ENCODE peak calls at places on chromosomes 16 and 17, in six cellular contexts. One of them, this sample, is unnamed.

GRCh38 chr16:30615358-30616076 is 5.3 kb upstream of the ZNF689 start:
- DNase-seq in GM23248: peak; percentile 63
- DNase-seq in neuronal stem cell: peak; percentile 45
- DNase-seq in uterus: no peak
- DNase-seq in A549: peak; percentile 80
- DNase-seq in CD8-positive, alpha-beta T cell: peak; percentile 64
- DNase-seq in this sample: peak; percentile 50

GRCh38 chr17:44915321-44915726 is at the start of gene GFAP:
- DNase-seq in GM23248: no peak
- DNase-seq in neuronal stem cell: no peak
- DNase-seq in uterus: no peak
- DNase-seq in A549: no peak
- DNase-seq in CD8-positive, alpha-beta T cell: no peak
- DNase-seq in this sample: no peak

GRCh38 chr17:2241823-2242222 is 61.8 kb downstream of the SMG6 start:
- DNase-seq in GM23248: peak; percentile 87
- DNase-seq in neuronal stem cell: no peak
- DNase-seq in uterus: peak; percentile 42
- DNase-seq in A549: no peak
- DNase-seq in CD8-positive, alpha-beta T cell: no peak
- DNase-seq in this sample: peak; percentile 91

GRCh38 chr16:74309789-74310781 is 13.5 kb downstream of the PSMD7 start:
- DNase-seq in GM23248: peak; percentile 70
- DNase-seq in neuronal stem cell: peak; percentile 39
- DNase-seq in uterus: no peak
- DNase-seq in A549: peak; percentile 57
- DNase-seq in CD8-positive, alpha-beta T cell: no peak
- DNase-seq in this sample: peak; percentile 72

GRCh38 chr16:30783280-30784109 is 3.5 kb downstream of the ZNF629 start:
- DNase-seq in GM23248: no peak
- DNase-seq in neuronal stem cell: no peak
- DNase-seq in uterus: no peak
- DNase-seq in A549: no peak
- DNase-seq in CD8-positive, alpha-beta T cell: no peak
- DNase-seq in this sample: no peak

GRCh38 chr17:78120971-78121800 is 7.4 kb downstream of the TMC6 start:
- DNase-seq in GM23248: no peak
- DNase-seq in neuronal stem cell: no peak
- DNase-seq in uterus: no peak
- DNase-seq in A549: no peak
- DNase-seq in CD8-positive, alpha-beta T cell: peak; percentile 81
- DNase-seq in this sample: no peak

GRCh38 chr17:39974433-39974832 is 6.2 kb upstream of the PSMD3 start:
- DNase-seq in GM23248: no peak
- DNase-seq in neuronal stem cell: no peak
- DNase-seq in uterus: no peak
- DNase-seq in A549: no peak
- DNase-seq in CD8-positive, alpha-beta T cell: no peak
- DNase-seq in this sample: no peak

GRCh38 chr17:8210761-8211458 is 535 bp upstream of the AURKB start:
- DNase-seq in GM23248: peak; percentile 17
- DNase-seq in neuronal stem cell: no peak
- DNase-seq in uterus: no peak
- DNase-seq in A549: no peak
- DNase-seq in CD8-positive, alpha-beta T cell: no peak
- DNase-seq in this sample: no peak

GRCh38 chr17:45345246-45345553 is 28.4 kb upstream of the MAP3K14 start:
- DNase-seq in GM23248: no peak
- DNase-seq in neuronal stem cell: no peak
- DNase-seq in uterus: no peak
- DNase-seq in A549: no peak
- DNase-seq in CD8-positive, alpha-beta T cell: no peak
- DNase-seq in this sample: no peak

GRCh38 chr17:17710355-17710727 is 29.1 kb downstream of the RAI1 start:
- DNase-seq in GM23248: no peak
- DNase-seq in neuronal stem cell: no peak
- DNase-seq in uterus: no peak
- DNase-seq in A549: no peak
- DNase-seq in CD8-positive, alpha-beta T cell: no peak
- DNase-seq in this sample: no peak

GRCh38 chr16:27625050-27625697 is 75.2 kb downstream of the KATNIP start:
- DNase-seq in GM23248: peak; percentile 56
- DNase-seq in neuronal stem cell: no peak
- DNase-seq in uterus: no peak
- DNase-seq in A549: no peak
- DNase-seq in CD8-positive, alpha-beta T cell: no peak
- DNase-seq in this sample: peak; percentile 31

GRCh38 chr16:85608887-85609286 is 4.2 kb upstream of the GSE1 start:
- DNase-seq in GM23248: no peak
- DNase-seq in neuronal stem cell: no peak
- DNase-seq in uterus: no peak
- DNase-seq in A549: no peak
- DNase-seq in CD8-positive, alpha-beta T cell: no peak
- DNase-seq in this sample: no peak
- H3K4me3 ChIP-seq in GM23248: no peak overlapping the region
- H3K4me3 ChIP-seq in neuronal stem cell: no peak overlapping the region
- H3K4me3 ChIP-seq in uterus: no peak overlapping the region
- H3K4me3 ChIP-seq in A549: no peak overlapping the region
- H3K4me3 ChIP-seq in CD8-positive, alpha-beta T cell: no peak overlapping the region
- H3K4me3 ChIP-seq in this sample: no peak overlapping the region

DNA sequence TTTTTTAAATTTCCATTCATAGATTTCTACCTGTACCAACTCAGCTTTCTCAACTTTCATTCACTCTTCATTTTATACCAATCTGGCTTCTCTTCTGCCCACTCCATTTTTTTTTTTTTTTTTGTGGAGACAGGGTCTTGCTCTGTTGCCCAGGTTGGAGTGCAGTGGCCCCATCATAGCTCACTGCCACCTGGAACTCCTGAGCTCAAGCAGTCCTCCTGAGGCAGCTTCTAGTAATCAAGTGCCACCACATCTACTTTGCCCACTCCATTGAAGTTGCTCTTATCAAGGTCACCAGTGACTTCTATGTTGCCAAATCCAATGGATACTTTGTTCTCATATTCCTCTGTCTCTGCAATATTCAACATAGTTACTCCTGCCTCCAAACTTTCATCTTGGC is 1.7 kb downstream of the SUPT6H start:
- DNase-seq in GM23248: no peak
- DNase-seq in neuronal stem cell: no peak
- DNase-seq in uterus: no peak
- DNase-seq in A549: no peak
- DNase-seq in CD8-positive, alpha-beta T cell: no peak
- DNase-seq in this sample: no peak
- H3K4me3 ChIP-seq in GM23248: peak overlapping the region; percentile 96
- H3K4me3 ChIP-seq in neuronal stem cell: no peak overlapping the region
- H3K4me3 ChIP-seq in uterus: no peak overlapping the region
- H3K4me3 ChIP-seq in A549: peak overlapping the region; percentile 74
- H3K4me3 ChIP-seq in CD8-positive, alpha-beta T cell: no peak overlapping the region
- H3K4me3 ChIP-seq in this sample: no peak overlapping the region

GRCh38 chr16:57988929-57989328 is 11.5 kb downstream of the ZNF319 start:
- DNase-seq in GM23248: no peak
- DNase-seq in neuronal stem cell: no peak
- DNase-seq in uterus: no peak
- DNase-seq in A549: no peak
- DNase-seq in CD8-positive, alpha-beta T cell: no peak
- DNase-seq in this sample: no peak

GRCh38 chr16:57987441-57988177 is 12.9 kb downstream of the ZNF319 start:
- DNase-seq in GM23248: no peak
- DNase-seq in neuronal stem cell: no peak
- DNase-seq in uterus: no peak
- DNase-seq in A549: no peak
- DNase-seq in CD8-positive, alpha-beta T cell: no peak
- DNase-seq in this sample: no peak

GRCh38 chr16:57984443-57985203 is 13.7 kb upstream of the CNGB1 start:
- DNase-seq in GM23248: peak; percentile 59
- DNase-seq in neuronal stem cell: peak; percentile 95
- DNase-seq in uterus: peak; percentile 88
- DNase-seq in A549: peak; percentile 69
- DNase-seq in CD8-positive, alpha-beta T cell: peak; percentile 90
- DNase-seq in this sample: peak; percentile 67

GRCh38 chr16:57985204-57986121 is 14.5 kb upstream of the CNGB1 start:
- DNase-seq in GM23248: no peak
- DNase-seq in neuronal stem cell: no peak
- DNase-seq in uterus: no peak
- DNase-seq in A549: no peak
- DNase-seq in CD8-positive, alpha-beta T cell: no peak
- DNase-seq in this sample: no peak

DNA sequence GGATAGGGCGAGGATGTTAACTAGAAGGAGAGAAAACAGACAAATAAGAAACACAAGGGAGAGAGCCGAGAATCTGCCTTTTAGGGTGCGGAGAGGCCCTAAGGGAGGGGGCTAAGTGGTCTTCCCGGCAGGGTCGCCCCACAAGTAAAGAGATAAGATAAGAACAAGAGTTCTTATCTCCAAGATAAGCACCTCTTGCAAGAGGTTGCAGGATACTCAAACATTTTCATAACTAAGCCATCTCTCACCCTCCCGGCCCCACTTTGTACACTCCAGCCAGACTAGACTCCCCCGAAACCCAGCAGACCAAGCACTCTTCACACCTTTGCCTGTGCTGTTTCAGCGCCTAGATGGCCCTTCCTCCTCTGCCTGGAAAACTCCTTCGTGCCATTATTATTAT is 14.3 kb downstream of the ZNF319 start:
- DNase-seq in GM23248: no peak
- DNase-seq in neuronal stem cell: no peak
- DNase-seq in uterus: no peak
- DNase-seq in A549: no peak
- DNase-seq in CD8-positive, alpha-beta T cell: no peak
- DNase-seq in this sample: no peak
- H3K4me3 ChIP-seq in GM23248: no peak overlapping the region
- H3K4me3 ChIP-seq in neuronal stem cell: no peak overlapping the region
- H3K4me3 ChIP-seq in uterus: no peak overlapping the region
- H3K4me3 ChIP-seq in A549: no peak overlapping the region
- H3K4me3 ChIP-seq in CD8-positive, alpha-beta T cell: no peak overlapping the region
- H3K4me3 ChIP-seq in this sample: no peak overlapping the region

DNA sequence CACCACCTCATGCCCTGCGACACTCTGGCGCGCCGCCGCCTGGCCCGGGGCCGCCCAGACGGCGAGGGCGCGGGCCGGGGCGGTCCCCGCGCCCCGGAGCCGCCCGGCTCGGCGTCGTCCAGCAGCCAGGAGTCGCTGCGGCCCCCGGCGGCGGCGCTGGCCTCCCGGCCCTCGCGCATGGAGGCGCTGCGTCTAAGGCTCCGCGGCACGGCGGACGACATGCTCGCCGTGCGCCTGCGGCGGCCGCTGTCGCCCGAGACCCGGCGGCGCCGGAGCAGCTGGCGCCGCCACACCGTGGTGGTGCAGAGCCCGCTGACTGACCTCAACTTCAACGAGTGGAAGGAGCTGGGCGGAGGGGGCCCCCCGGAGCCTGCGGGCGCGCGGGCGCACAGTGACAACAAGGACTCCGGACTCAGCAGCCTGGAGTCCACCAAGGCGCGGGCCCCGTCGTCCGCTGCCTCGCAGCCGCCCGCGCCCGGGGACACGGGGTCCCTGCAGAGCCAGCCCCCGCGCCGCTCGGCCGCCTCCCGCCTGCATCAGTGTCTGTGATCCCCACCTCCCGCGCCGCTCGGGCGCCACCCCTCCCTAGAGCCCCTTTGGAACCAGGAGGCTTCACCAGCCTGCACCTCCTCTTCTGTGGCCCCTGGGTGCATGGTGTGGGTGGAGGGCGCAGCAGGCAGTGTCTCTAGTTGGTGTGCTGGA is 82.3 kb downstream of the ARHGAP23 start:
- DNase-seq in GM23248: no peak
- DNase-seq in neuronal stem cell: peak; percentile 61
- DNase-seq in uterus: no peak
- DNase-seq in A549: no peak
- DNase-seq in CD8-positive, alpha-beta T cell: no peak
- DNase-seq in this sample: peak; percentile 55
- H3K4me3 ChIP-seq in GM23248: no peak overlapping the region
- H3K4me3 ChIP-seq in neuronal stem cell: peak overlapping the region; percentile 75
- H3K4me3 ChIP-seq in uterus: no peak overlapping the region
- H3K4me3 ChIP-seq in A549: no peak overlapping the region
- H3K4me3 ChIP-seq in CD8-positive, alpha-beta T cell: no peak overlapping the region
- H3K4me3 ChIP-seq in this sample: no peak overlapping the region

DNA sequence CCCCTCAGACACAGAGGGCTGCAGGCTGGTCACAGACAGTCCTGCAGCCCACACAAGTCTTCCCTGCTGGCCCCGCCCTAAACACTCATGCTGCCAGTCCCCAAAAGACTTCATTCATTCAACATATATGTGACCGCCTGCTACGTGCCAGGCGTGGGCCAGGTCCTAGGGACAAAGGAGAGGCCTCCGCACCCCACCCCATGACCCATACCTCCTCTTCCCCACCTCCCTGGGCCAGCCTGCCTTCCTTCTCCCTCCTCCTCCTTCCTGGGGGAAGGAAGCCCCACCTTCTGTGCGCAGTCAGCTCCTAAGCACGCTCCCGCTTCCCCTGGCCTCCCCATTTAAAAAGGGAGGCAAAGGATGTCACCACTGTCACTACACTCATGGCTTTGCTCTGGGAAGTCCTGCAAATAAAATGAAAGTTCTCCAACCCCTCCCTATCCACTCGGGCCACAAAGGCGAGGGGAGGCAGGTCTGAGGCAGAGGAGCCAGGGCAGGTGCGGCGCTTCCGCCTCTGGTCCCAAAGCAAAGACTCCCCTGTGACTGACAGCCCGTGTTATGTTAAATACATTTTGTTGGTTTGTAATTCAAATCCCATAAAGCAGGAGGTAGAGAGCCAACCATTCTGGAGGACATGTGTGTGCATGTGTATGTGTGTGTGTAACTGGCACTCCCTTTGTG is 9.0 kb downstream of the DNAAF8 start:
- DNase-seq in GM23248: peak; percentile 30
- DNase-seq in neuronal stem cell: no peak
- DNase-seq in uterus: no peak
- DNase-seq in A549: no peak
- DNase-seq in CD8-positive, alpha-beta T cell: no peak
- DNase-seq in this sample: peak; percentile 7
- H3K4me3 ChIP-seq in GM23248: no peak overlapping the region
- H3K4me3 ChIP-seq in neuronal stem cell: no peak overlapping the region
- H3K4me3 ChIP-seq in uterus: no peak overlapping the region
- H3K4me3 ChIP-seq in A549: no peak overlapping the region
- H3K4me3 ChIP-seq in CD8-positive, alpha-beta T cell: no peak overlapping the region
- H3K4me3 ChIP-seq in this sample: no peak overlapping the region

GRCh38 chr17:35763767-35764122 is 3.1 kb downstream of the C17orf50 start:
- DNase-seq in GM23248: no peak
- DNase-seq in neuronal stem cell: no peak
- DNase-seq in uterus: no peak
- DNase-seq in A549: no peak
- DNase-seq in CD8-positive, alpha-beta T cell: no peak
- DNase-seq in this sample: no peak
- H3K4me3 ChIP-seq in GM23248: peak overlapping the region; percentile 69
- H3K4me3 ChIP-seq in neuronal stem cell: peak overlapping the region; percentile 11
- H3K4me3 ChIP-seq in uterus: peak overlapping the region; percentile 38
- H3K4me3 ChIP-seq in A549: peak overlapping the region; percentile 65
- H3K4me3 ChIP-seq in CD8-positive, alpha-beta T cell: peak overlapping the region; percentile 70
- H3K4me3 ChIP-seq in this sample: no peak overlapping the region

DNA sequence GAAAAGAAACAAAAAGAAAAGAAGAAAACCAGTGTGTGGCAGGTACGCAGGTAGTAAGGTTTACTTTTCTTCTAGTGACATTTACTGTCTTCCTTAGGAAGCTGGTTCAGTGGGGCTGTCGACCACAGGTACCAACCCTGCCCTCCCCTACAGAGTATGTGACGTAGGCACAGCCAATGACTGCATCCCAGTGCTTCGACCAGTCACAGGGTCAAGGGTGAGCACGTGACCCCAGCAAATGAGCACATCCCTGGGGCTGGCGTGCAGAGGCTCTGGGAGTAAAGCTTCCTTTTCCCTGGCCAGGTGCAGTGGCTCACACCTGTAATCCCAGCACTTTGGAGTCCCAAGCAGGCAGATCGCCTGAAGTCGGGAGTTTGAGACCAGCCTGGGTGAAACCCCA is 38.9 kb upstream of the PLCG2 start:
- DNase-seq in GM23248: no peak
- DNase-seq in neuronal stem cell: no peak
- DNase-seq in uterus: no peak
- DNase-seq in A549: no peak
- DNase-seq in CD8-positive, alpha-beta T cell: no peak
- DNase-seq in this sample: no peak
- H3K4me3 ChIP-seq in GM23248: no peak overlapping the region
- H3K4me3 ChIP-seq in neuronal stem cell: peak overlapping the region; percentile 61
- H3K4me3 ChIP-seq in uterus: no peak overlapping the region
- H3K4me3 ChIP-seq in A549: no peak overlapping the region
- H3K4me3 ChIP-seq in CD8-positive, alpha-beta T cell: no peak overlapping the region
- H3K4me3 ChIP-seq in this sample: no peak overlapping the region